ENCODE peak calls at places on chromosomes 3 and 15, in four cellular contexts. U is SK-N-SH, A is GM23248, Z is mammary epithelial cell. K is an unnamed sample. For H3K79me2, the result is how much of the 10 kb centered on the place peaks cover.

GRCh38 chr15:88303455-88303854 is 46.9 kb upstream of the NTRK3 start:
- DNase-seq in U (no peak), Z (peak), A (no peak), K (no peak)

GRCh38 chr3:123089611-123090301 is 22.9 kb downstream of the PDIA5 start:
- DNase-seq in Z (no peak), U (no peak), A (peak), K (no peak)

GRCh38 chr15:94584833-94585244 is 353.5 kb downstream of the MCTP2 start:
- DNase-seq in U (no peak), Z (peak), A (peak), K (no peak)

GRCh38 chr15:48336940-48337339 is 5.7 kb downstream of the DUT start:
- DNase-seq in A (peak), Z (no peak), U (peak), K (peak)

GRCh38 chr3:194030372-194030771 is 105.6 kb upstream of the HES1 start:
- DNase-seq in A (no peak), U (no peak), Z (peak), K (no peak)

GRCh38 chr3:127762077-127762786 is 60.1 kb downstream of the MGLL start:
- DNase-seq in A (no peak), Z (no peak), U (no peak), K (no peak)

GRCh38 chr3:32310918-32311839 is 72.7 kb downstream of the CMTM8 start:
- DNase-seq in Z (no peak), U (no peak), A (no peak), K (no peak)

GRCh38 chr3:61894988-61895935 is 333.9 kb downstream of the PTPRG start:
- DNase-seq in A (peak), U (peak), Z (peak), K (peak)

GRCh38 chr3:46907271-46907670 is 29.8 kb downstream of the PTH1R start:
- DNase-seq in U (no peak), A (no peak), Z (no peak), K (no peak)

GRCh38 chr15:40770147-40770721 is 454 bp downstream of the C15orf62 start:
- DNase-seq in U (peak), Z (no peak), A (no peak), K (no peak)

GRCh38 chr15:42712584-42712983 is 24.3 kb downstream of the CDAN1 start:
- DNase-seq in Z (no peak), A (no peak), U (no peak), K (peak)

GRCh38 chr3:183392166-183393034 is 36.0 kb downstream of the MCF2L2 start:
- DNase-seq in Z (peak), U (no peak), A (peak), K (no peak)

GRCh38 chr3:142850395-142851023 is 38.4 kb downstream of the PCOLCE2 start:
- DNase-seq in U (no peak), A (peak), Z (peak), K (no peak)

GRCh38 chr15:44541282-44541958 is 4.5 kb downstream of the EIF3J start:
- DNase-seq in Z (peak), A (peak), U (no peak), K (no peak)

GRCh38 chr3:149808209-149808829 is 4.7 kb upstream of the RNF13 start:
- DNase-seq in U (peak), Z (peak), A (peak), K (peak)

GRCh38 chr3:39641210-39641718 is 168.1 kb upstream of the MYRIP start:
- DNase-seq in U (no peak), Z (no peak), A (no peak), K (no peak)

GRCh38 chr3:62445267-62445666 is 71.9 kb upstream of the FEZF2 start:
- DNase-seq in Z (peak), A (peak), U (no peak), K (no peak)

GRCh38 chr3:177211503-177212277 is 14.4 kb upstream of the TBL1XR1 start:
- DNase-seq in Z (no peak), U (no peak), A (no peak), K (no peak)

GRCh38 chr3:55746808-55747413 is 259.8 kb upstream of the WNT5A start:
- DNase-seq in A (peak), U (peak), Z (no peak), K (no peak)

GRCh38 chr15:66757521-66757920 is 55.5 kb downstream of the SMAD6 start:
- DNase-seq in A (no peak), Z (no peak), U (no peak), K (no peak)

GRCh38 chr15:57727031-57727430 is 20.5 kb downstream of the POLR2M start:
- DNase-seq in U (no peak), A (peak), Z (peak), K (no peak)

GRCh38 chr15:77064539-77065308 is 6.2 kb downstream of the TSPAN3 start:
- DNase-seq in Z (peak), U (no peak), A (peak), K (no peak)

GRCh38 chr15:80803580-80804525 is 24.7 kb downstream of the CEMIP start:
- DNase-seq in Z (no peak), A (peak), U (no peak), K (no peak)

GRCh38 chr3:100260081-100260684 is 609 bp upstream of the TBC1D23 start:
- DNase-seq in A (peak), U (no peak), Z (peak), K (peak)

GRCh38 chr3:49519266-49519665 is 35.0 kb upstream of the BSN start:
- DNase-seq in A (no peak), Z (peak), U (no peak), K (no peak)

GRCh38 chr3:10340476-10340875 is 19.6 kb upstream of the SEC13 start:
- DNase-seq in U (peak), Z (no peak), A (no peak), K (no peak)

GRCh38 chr3:71447197-71447596 is 136.3 kb downstream of the FOXP1 start:
- DNase-seq in A (no peak), Z (no peak), U (no peak), K (no peak)
- H3K79me2 ChIP-seq in A (half or more), Z (under half), U (half or more), K (under half)

DNA sequence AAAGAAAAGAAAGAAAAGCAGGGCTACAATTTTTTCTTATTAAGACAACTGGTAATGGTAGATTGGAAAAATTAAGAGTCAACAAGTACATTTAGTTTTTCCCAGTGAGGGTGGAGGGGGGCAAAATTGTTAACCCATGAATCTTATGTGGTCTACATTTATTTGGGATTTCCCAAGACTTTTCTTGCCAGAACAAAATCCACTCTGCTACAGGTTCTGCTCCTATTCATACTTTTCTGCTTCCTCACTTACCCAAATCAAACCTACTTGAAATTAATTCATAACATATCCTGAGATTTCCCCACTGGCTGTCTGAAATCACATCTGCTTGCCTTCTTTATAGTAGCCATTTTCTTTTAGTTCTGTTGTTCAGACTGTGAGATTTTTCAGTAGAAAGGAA is 41.1 kb downstream of the VGLL3 start:
- DNase-seq in Z (peak), U (no peak), A (peak), K (no peak)
- H3K79me2 ChIP-seq in Z (under half), U (under half), A (half or more), K (under half)

GRCh38 chr15:64572856-64573255 is 112.5 kb downstream of the ZNF609 start:
- DNase-seq in U (no peak), A (no peak), Z (no peak), K (no peak)
- H3K79me2 ChIP-seq in U (half or more), A (half or more), Z (half or more), K (under half)

GRCh38 chr15:68634531-68634930 is 55.7 kb downstream of the CORO2B start:
- DNase-seq in U (no peak), A (no peak), Z (no peak), K (no peak)
- H3K79me2 ChIP-seq in U (under half), A (under half), Z (under half), K (under half)

DNA sequence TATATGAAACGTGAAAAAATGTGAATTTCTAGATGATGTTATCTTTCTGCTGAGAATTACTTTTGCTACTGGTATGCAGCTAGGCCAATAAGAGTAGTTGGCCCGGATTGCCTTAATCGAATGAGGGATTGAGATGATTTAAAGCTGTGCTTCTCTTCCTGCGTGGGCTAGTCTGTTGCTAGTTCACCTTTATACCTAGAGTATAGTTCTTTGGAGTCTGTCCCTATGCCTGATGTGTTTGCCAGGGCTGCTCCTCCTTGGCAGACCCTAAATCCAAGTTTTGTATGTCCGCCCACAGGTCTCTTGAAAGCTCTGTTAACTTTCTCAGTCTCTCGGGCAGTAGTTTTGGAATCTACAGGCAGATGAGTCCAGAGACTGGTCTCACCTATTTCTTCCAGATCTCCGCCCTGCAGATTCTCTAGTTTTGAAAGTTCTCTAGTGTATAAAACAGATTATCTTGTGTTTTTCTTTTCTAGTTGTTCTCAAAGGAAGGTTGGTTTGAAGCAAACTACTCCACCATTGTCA is 64.9 kb downstream of the MEF2A start:
- DNase-seq in U (no peak), A (no peak), Z (no peak), K (no peak)
- H3K79me2 ChIP-seq in U (half or more), A (half or more), Z (half or more), K (under half)

GRCh38 chr3:71304684-71305083 is 278.8 kb downstream of the FOXP1 start:
- DNase-seq in A (peak), U (no peak), Z (peak), K (no peak)
- H3K79me2 ChIP-seq in A (under half), U (half or more), Z (under half), K (under half)

GRCh38 chr15:78866824-78867223 is 5.9 kb upstream of the MORF4L1 start:
- DNase-seq in A (peak), U (no peak), Z (no peak), K (no peak)
- H3K79me2 ChIP-seq in A (under half), U (under half), Z (under half), K (under half)

GRCh38 chr3:58063022-58063421 is 54.8 kb downstream of the FLNB start:
- DNase-seq in Z (no peak), A (no peak), U (no peak), K (no peak)
- H3K79me2 ChIP-seq in Z (half or more), A (half or more), U (half or more), K (under half)

GRCh38 chr15:45589296-45589695 is 2.1 kb downstream of the BLOC1S6 start:
- DNase-seq in Z (no peak), A (no peak), U (no peak), K (no peak)

GRCh38 chr15:45594322-45594721 is 7.1 kb downstream of the BLOC1S6 start:
- DNase-seq in A (peak), U (no peak), Z (no peak), K (no peak)

GRCh38 chr15:45594835-45595530 is 7.8 kb downstream of the BLOC1S6 start:
- DNase-seq in Z (peak), A (no peak), U (no peak), K (no peak)
- H3K79me2 ChIP-seq in Z (half or more), A (half or more), U (half or more), K (under half)

GRCh38 chr3:14288833-14289451 is 110.3 kb downstream of the LSM3 start:
- DNase-seq in Z (no peak), U (no peak), A (no peak), K (no peak)
- H3K79me2 ChIP-seq in Z (under half), U (under half), A (under half), K (under half)